ENCODE peak calls at places on chromosome 16, in seven cellular contexts. X, S, L, R, I, V and A are unnamed samples.

GRCh38 chr16:82016268-82016667 is 5.0 kb upstream of the SDR42E1 start:
- DNase-seq in I (no peak), X (no peak), R (peak), L (peak), V (no peak), S (no peak), A (no peak)

GRCh38 chr16:24309222-24309905 is 53.2 kb downstream of the CACNG3 start:
- DNase-seq in X (no peak), S (no peak), L (no peak), R (peak), I (no peak), V (no peak), A (no peak)

GRCh38 chr16:77223184-77223583 is 24.0 kb downstream of the SYCE1L start:
- DNase-seq in L (no peak), X (no peak), R (no peak), S (no peak), V (no peak), I (no peak), A (no peak)

GRCh38 chr16:54466233-54466632 is 179.6 kb upstream of the IRX3 start:
- DNase-seq in S (no peak), R (no peak), X (no peak), I (no peak), V (no peak), L (no peak), A (no peak)

GRCh38 chr16:53546988-53547391 is 44.0 kb upstream of the AKTIP start:
- DNase-seq in L (no peak), S (no peak), X (peak), R (no peak), I (peak), V (no peak), A (no peak)

GRCh38 chr16:3461120-3461519 is 17.6 kb downstream of the NAA60 start:
- DNase-seq in R (no peak), L (no peak), X (no peak), S (no peak), V (no peak), I (no peak), A (no peak)

GRCh38 chr16:10277597-10277996 is 95.4 kb upstream of the GRIN2A start:
- DNase-seq in L (no peak), I (no peak), R (no peak), X (no peak), S (no peak), V (no peak), A (no peak)

GRCh38 chr16:57984443-57985203 is 13.7 kb upstream of the CNGB1 start:
- DNase-seq in I (peak), R (peak), X (peak), L (peak), S (peak), V (peak), A (peak)

GRCh38 chr16:89096768-89097527 is 3.3 kb downstream of the ACSF3 start:
- DNase-seq in R (no peak), X (no peak), V (no peak), S (no peak), I (no peak), L (no peak), A (no peak)

GRCh38 chr16:85313541-85314208 is 201.4 kb upstream of the CIBAR2 start:
- DNase-seq in R (peak), L (no peak), X (no peak), S (no peak), V (no peak), I (no peak), A (no peak)

GRCh38 chr16:81703177-81704155 is 75.6 kb upstream of the PLCG2 start:
- DNase-seq in S (peak), L (peak), X (no peak), R (peak), V (peak), I (no peak), A (no peak)

GRCh38 chr16:54934536-54935410 is 4.1 kb downstream of the IRX5 start:
- DNase-seq in L (no peak), S (no peak), X (peak), R (no peak), I (peak), V (no peak), A (peak)

GRCh38 chr16:51391798-51392511 is 240.9 kb upstream of the SALL1 start:
- DNase-seq in S (no peak), V (no peak), I (peak), L (no peak), X (no peak), R (no peak), A (no peak)

GRCh38 chr16:79388396-79388795 is 212.1 kb downstream of the MAF start:
- DNase-seq in R (no peak), I (no peak), L (no peak), S (no peak), X (no peak), V (no peak), A (no peak)

GRCh38 chr16:89445166-89445565 is 45.2 kb downstream of the ANKRD11 start:
- DNase-seq in I (no peak), S (no peak), X (no peak), V (no peak), L (no peak), R (no peak), A (no peak)

GRCh38 chr16:55370762-55371482 is 46.9 kb downstream of the IRX6 start:
- DNase-seq in L (peak), V (no peak), X (peak), S (peak), R (peak), I (peak), A (peak)

GRCh38 chr16:82694239-82694874 is 67.6 kb downstream of the CDH13 start:
- DNase-seq in L (no peak), X (no peak), R (peak), S (no peak), V (no peak), I (no peak), A (no peak)

GRCh38 chr16:25092489-25092888 is 19.1 kb upstream of the LCMT1 start:
- DNase-seq in I (no peak), R (no peak), X (no peak), S (no peak), L (no peak), V (no peak), A (no peak)

GRCh38 chr16:58536278-58536677 is 21.0 kb downstream of the SETD6 start:
- DNase-seq in R (no peak), I (no peak), X (no peak), V (no peak), L (no peak), S (no peak), A (no peak)

DNA sequence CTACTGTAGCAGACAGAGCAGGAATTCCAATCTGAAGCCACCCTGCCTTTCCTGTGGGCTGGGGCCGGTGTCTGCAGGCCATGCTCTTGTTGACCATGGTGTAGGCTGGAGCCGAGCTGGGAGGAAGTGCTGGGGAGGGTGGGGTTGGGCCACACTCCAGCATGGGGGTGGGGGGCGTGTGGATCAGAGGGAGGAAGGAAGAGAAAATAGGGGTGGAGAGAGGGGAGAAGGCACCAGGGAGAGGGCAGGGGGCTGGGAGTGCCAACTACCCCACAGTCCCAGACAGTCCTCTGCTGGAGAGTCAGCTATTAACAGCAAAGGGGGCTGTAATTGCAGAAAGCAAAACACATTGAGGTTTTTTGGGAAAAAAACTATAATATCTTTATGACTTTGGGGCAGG is 54.2 kb upstream of the JPH3 start:
- DNase-seq in X (no peak), R (no peak), L (no peak), S (no peak), I (no peak), V (no peak), A (no peak)
- TF ChIP-seq CTCF in X (no peak), R (no peak), L (no peak), S (no peak), I (no peak), V (peak), A (no peak)

GRCh38 chr16:66588981-66589713 is 9.9 kb downstream of the CMTM2 start:
- DNase-seq in L (peak), X (no peak), S (no peak), R (no peak), I (no peak), V (no peak), A (no peak)
- TF ChIP-seq CTCF in L (peak), X (peak), S (peak), R (peak), I (peak), V (peak), A (peak)

DNA sequence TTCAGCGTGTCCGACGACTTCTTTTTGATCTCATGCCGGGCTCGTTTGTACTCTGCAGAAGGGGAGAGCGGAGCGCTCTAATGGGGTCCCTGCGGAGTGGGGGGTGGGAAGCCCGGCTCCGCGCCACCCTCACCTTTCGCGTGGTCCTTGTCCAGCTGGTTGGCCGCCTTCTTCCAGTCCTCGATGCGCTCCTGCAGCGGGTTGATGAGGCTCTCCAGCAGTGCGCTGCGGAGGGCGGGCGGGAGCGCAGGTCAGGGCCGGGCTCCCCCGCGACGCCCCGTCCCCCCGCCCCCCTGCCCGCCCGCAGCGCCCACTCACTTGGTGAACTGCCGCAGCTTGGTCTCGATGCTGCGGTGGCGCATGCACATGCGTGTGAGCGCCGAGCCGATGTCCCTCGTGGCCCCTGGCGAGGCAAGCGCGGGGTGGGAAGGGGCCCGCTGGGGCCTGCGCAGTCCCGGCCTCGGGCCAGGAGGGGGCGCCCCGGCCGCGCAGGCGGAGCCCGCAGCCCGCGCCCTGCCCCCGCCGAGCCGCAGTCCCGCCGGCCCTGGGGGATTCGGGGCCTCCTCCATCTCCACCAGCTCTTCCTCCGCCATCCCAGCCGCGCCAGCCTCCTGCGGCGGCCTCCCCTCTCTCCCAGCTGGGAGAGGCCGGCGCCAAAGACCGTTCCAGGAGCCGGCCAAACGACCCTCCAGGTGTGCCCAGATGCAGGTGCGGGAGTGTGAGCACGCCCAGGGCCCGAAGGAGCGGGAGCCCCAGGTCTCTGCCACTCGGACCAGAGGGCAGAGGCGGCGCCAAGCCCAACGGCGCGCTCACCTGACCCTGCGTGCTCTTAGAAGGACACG is 6.0 kb downstream of the MTSS2 start:
- DNase-seq in I (peak), X (no peak), S (no peak), R (no peak), V (peak), L (no peak), A (no peak)
- TF ChIP-seq CTCF in I (peak), X (no peak), S (no peak), R (peak), V (peak), L (peak), A (peak)

GRCh38 chr16:50310308-50311133 is 44.2 kb downstream of the ADCY7 start:
- DNase-seq in S (no peak), I (no peak), L (no peak), X (no peak), V (peak), R (no peak), A (peak)
- TF ChIP-seq CTCF in S (no peak), I (no peak), L (no peak), X (no peak), V (no peak), R (no peak), A (no peak)